ENCODE peak calls at places on chromosomes 4 and X, in nine cellular contexts. S is SK-N-SH, N is hepatocyte, Z is PC-3, M is HCT116, E is MM.1S, D is neural progenitor cell, W is GM23248, L is GM23338. P is an unnamed sample.

GRCh38 chr4:8740666-8741395 is 130.8 kb downstream of the HMX1 start:
- DNase-seq in E (no peak), L (no peak), M (no peak), W (no peak), D (no peak), N (no peak), S (peak; percentile 19), Z (no peak), P (no peak)

GRCh38 chrX:31420711-31421151 is 348.9 kb upstream of the FTHL17 start:
- DNase-seq in S (no peak), W (peak; percentile 33), Z (no peak), L (no peak), M (no peak), D (no peak), N (no peak), E (no peak), P (no peak)

GRCh38 chr4:107825072-107825789 is 499 bp downstream of the SGMS2 start:
- DNase-seq in W (peak; percentile 78), L (peak; percentile 64), Z (peak; percentile 52), E (no peak), S (peak; percentile 9), N (peak; percentile 72), D (peak; percentile 75), M (no peak), P (no peak)

GRCh38 chr4:40180356-40180755 is 16.5 kb upstream of the RHOH start:
- DNase-seq in D (no peak), S (peak; percentile 31), E (no peak), N (no peak), Z (peak; percentile 62), W (peak; percentile 92), L (no peak), M (peak; percentile 1), P (no peak)

GRCh38 chr4:57109530-57109846 is 697 bp downstream of the IGFBP7 start:
- DNase-seq in W (peak; percentile 34), E (no peak), S (no peak), D (no peak), L (peak; percentile 39), M (no peak), N (no peak), Z (no peak), P (no peak)

GRCh38 chr4:38062088-38062893 is 102.1 kb downstream of the PTTG2 start:
- DNase-seq in S (peak; percentile 71), Z (peak; percentile 73), N (peak; percentile 86), E (peak; percentile 70), W (peak; percentile 82), L (peak; percentile 88), M (peak; percentile 53), D (peak; percentile 84), P (peak; percentile 63)

GRCh38 chrX:68761086-68761485 is 67.7 kb upstream of the EFNB1 start:
- DNase-seq in M (no peak), N (no peak), D (no peak), W (no peak), Z (no peak), E (no peak), L (no peak), S (no peak), P (no peak)

GRCh38 chr4:128823025-128823661 is 13.6 kb downstream of the JADE1 start:
- DNase-seq in N (no peak), M (peak; percentile 21), Z (peak; percentile 85), S (no peak), E (no peak), L (no peak), W (peak; percentile 95), D (no peak), P (no peak)

GRCh38 chr4:108473163-108473720 is 147.1 kb upstream of the RPL34 start:
- DNase-seq in E (no peak), N (no peak), D (no peak), M (no peak), S (peak; percentile 32), Z (no peak), W (no peak), L (no peak), P (no peak)

GRCh38 chr4:46392421-46392820 is 2.5 kb upstream of the GABRA2 start:
- DNase-seq in N (no peak), W (no peak), D (peak; percentile 38), L (peak; percentile 9), Z (peak; percentile 4), S (peak; percentile 7), E (no peak), M (no peak), P (no peak)

DNA sequence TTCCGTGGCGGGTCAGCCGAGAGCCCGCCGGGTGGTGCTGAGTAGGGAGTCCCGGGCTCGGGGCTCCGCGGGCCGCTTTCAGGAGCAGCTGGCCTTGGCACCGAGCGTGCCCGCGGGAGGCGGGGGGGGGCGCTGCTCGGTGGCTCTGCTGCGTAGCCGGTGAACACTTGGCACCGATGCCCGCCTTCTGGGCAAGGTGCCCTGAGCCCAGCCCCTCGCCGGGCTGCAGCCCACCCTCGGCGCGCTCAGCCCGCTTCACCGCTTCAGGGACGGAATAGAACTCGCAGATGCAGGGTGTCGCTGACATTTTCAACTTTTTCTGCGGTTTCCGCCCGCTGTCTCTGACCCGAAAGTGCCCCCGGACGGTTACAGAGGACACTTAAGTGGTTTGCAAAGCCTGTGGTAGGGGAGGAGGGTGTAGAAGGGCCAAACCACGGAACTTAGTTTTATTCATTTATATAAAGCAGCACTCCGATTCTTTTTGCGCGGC is 659 bp downstream of the CD38 start:
- DNase-seq in M (no peak), D (no peak), E (peak; percentile 87), W (peak; percentile 32), N (peak; percentile 18), L (peak; percentile 53), S (no peak), Z (no peak), P (peak; percentile 90)
- TF ChIP-seq EZH2phosphoT487 in M (no peak), D (peak; percentile 49), E (no peak), W (no peak), N (no peak), L (no peak), S (no peak), Z (no peak), P (no peak)

GRCh38 chrX:5916945-5917344 is 311.7 kb downstream of the NLGN4X start:
- DNase-seq in D (no peak), M (no peak), E (no peak), L (peak; percentile 29), S (no peak), Z (no peak), N (no peak), W (no peak), P (peak; percentile 28)

DNA sequence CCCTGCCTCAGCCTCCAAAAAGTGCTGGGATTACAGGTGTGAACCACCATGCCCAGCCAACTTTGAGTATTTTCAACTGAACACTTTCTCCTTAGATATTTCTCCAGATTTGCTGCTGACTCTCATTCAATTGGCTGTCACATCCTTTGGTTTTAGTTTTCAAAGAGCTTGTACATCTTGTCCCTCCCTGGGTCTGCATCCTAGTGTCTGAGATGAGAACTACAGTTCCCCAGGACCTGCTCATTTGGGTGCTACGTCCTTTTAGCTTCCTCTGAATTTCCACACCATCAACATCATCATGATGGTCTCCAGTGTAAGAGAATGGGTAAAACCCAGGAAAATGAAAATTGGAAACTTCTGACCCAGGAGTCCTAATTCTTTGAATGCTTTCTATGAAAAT is 312.9 kb downstream of the NLGN4X start:
- DNase-seq in D (no peak), S (no peak), M (no peak), W (no peak), E (no peak), N (no peak), Z (no peak), L (peak; percentile 33), P (no peak)
- H3K79me2 ChIP-seq in D (no peaks in the 10 kb centered on the region), S (no peaks in the 10 kb centered on the region), M (no peaks in the 10 kb centered on the region), W (no peaks in the 10 kb centered on the region), E (no peaks in the 10 kb centered on the region), N (no peaks in the 10 kb centered on the region), Z (no peaks in the 10 kb centered on the region), L (peaks cover 14% of the 10 kb centered on the region), P (no peaks in the 10 kb centered on the region)

GRCh38 chr4:185738038-185738552 is 73.9 kb downstream of the SORBS2 start:
- DNase-seq in S (no peak), D (no peak), Z (no peak), W (peak; percentile 52), L (no peak), M (no peak), N (no peak), E (no peak), P (no peak)
- H2AFZ ChIP-seq in S (peak overlapping the region; percentile 55), D (no peak overlapping the region), Z (no peak overlapping the region), W (peak overlapping the region; percentile 40), L (peak overlapping the region; percentile 56), M (no peak overlapping the region), N (no peak overlapping the region), E (no peak overlapping the region), P (no peak overlapping the region)

DNA sequence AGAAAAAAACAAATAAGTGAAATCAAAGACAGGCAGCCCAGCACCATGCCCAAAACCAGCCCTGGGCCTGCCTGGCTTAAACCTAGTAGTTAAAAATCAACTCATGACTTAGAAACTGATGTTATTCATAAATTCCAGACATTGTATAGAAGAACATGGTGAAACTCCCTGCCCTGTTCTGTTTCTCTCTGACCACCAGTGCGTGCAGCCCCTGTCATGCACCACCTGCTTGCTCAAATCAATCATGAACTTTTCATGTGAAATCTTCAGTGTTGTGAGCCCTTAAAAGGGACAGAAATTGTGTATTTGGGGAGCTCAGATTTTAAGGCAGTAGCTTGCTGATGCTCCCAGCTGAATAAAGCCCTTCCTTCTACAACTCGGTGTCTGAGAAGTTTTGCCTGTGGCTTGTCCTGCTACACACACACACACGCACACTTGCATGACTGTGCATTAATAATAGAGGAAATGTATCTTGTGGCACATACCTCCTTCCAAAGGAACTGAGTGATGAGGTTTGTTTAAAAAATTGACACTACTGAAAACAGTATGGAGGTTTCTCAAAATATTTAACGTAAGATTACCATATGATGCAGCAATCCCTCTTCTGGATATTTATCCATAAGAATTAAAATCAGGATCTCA is 39.2 kb upstream of the UGT2B7 start:
- DNase-seq in Z (no peak), D (no peak), L (no peak), W (no peak), M (no peak), S (no peak), E (no peak), N (no peak), P (no peak)
- TF ChIP-seq EZH2phosphoT487 in Z (no peak), D (no peak), L (no peak), W (no peak), M (no peak), S (no peak), E (no peak), N (no peak), P (no peak)

DNA sequence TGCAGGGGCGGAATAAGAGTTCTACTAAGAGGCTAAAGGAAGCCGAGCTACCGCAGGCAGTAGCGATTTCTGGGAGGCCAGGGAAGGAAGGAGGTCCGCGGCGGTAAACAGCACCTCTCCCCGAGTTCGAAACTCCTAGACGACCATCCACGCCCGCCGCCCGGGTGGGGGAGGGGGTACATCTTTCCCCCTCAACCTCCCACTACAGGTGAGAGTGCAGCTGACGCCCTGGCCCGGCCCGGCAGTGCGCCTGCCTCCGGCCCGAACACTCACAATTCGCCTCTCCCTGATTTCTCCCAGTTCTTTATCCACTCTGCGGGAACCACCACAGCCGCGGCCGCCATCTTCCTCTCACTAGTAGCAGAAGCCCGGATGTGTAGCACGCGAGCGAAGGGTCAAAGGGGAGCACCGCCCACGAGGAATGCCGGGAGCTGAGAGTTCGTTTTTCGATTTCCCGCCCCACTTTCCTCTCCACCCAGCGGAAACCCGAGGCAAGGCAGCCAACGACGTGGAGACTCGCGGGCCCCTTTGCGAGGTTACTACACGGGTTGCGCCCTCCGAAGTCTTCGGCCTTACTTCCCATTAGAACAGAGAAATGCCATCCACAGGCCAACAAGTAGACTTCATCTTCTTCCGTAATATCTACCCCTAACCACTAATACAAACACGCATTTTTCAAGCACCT is at the start of gene THOC2:
- DNase-seq in Z (peak; percentile 84), E (peak; percentile 82), D (peak; percentile 68), W (peak; percentile 92), S (peak; percentile 86), N (peak; percentile 90), L (peak; percentile 72), M (peak; percentile 62), P (peak; percentile 83)
- H3K79me2 ChIP-seq in Z (peaks cover 55% of the 10 kb centered on the region), E (peaks cover 51% of the 10 kb centered on the region), D (peaks cover 50% of the 10 kb centered on the region), W (peaks cover 50% of the 10 kb centered on the region), S (peaks cover 50% of the 10 kb centered on the region), N (peaks cover 42% of the 10 kb centered on the region), L (peaks cover 50% of the 10 kb centered on the region), M (peaks cover 50% of the 10 kb centered on the region), P (peaks cover 55% of the 10 kb centered on the region)

P was measured in OCI-LY7.